ENCODE peak calls at places on chromosomes 11 and 22, in seven cellular contexts. One of them, this sample, is unnamed.

GRCh38 chr11:84865791-84866535 is 761.2 kb downstream of the DLG2 start:
- DNase-seq in nephron progenitor cell: no peak
- DNase-seq in fibroblast of lung: no peak
- DNase-seq in colonic mucosa: no peak
- DNase-seq in lower leg skin: no peak
- DNase-seq in AG04450: no peak
- DNase-seq in heart left ventricle: no peak
- DNase-seq in this sample: peak; percentile 5

GRCh38 chr11:114610984-114611944 is 15.7 kb upstream of the NXPE4 start:
- DNase-seq in nephron progenitor cell: no peak
- DNase-seq in fibroblast of lung: peak; percentile 1
- DNase-seq in colonic mucosa: peak; percentile 7
- DNase-seq in lower leg skin: no peak
- DNase-seq in AG04450: no peak
- DNase-seq in heart left ventricle: no peak
- DNase-seq in this sample: no peak

GRCh38 chr11:62573006-62573591 is 592 bp downstream of the EEF1G start:
- DNase-seq in nephron progenitor cell: peak; percentile 39
- DNase-seq in fibroblast of lung: no peak
- DNase-seq in colonic mucosa: no peak
- DNase-seq in lower leg skin: no peak
- DNase-seq in AG04450: no peak
- DNase-seq in heart left ventricle: no peak
- DNase-seq in this sample: no peak

GRCh38 chr11:107496011-107496410 is 38.4 kb upstream of the CWF19L2 start:
- DNase-seq in nephron progenitor cell: no peak
- DNase-seq in fibroblast of lung: peak; percentile 58
- DNase-seq in colonic mucosa: no peak
- DNase-seq in lower leg skin: no peak
- DNase-seq in AG04450: peak; percentile 4
- DNase-seq in heart left ventricle: no peak
- DNase-seq in this sample: peak; percentile 24

GRCh38 chr11:103368151-103368550 is 258.9 kb downstream of the DYNC2H1 start:
- DNase-seq in nephron progenitor cell: no peak
- DNase-seq in fibroblast of lung: no peak
- DNase-seq in colonic mucosa: no peak
- DNase-seq in lower leg skin: no peak
- DNase-seq in AG04450: no peak
- DNase-seq in heart left ventricle: no peak
- DNase-seq in this sample: no peak

GRCh38 chr11:24903555-24903954 is 406.7 kb downstream of the LUZP2 start:
- DNase-seq in nephron progenitor cell: no peak
- DNase-seq in fibroblast of lung: no peak
- DNase-seq in colonic mucosa: no peak
- DNase-seq in lower leg skin: no peak
- DNase-seq in AG04450: no peak
- DNase-seq in heart left ventricle: no peak
- DNase-seq in this sample: no peak

GRCh38 chr22:43829448-43829821 is 17.3 kb upstream of the EFCAB6 start:
- DNase-seq in nephron progenitor cell: no peak
- DNase-seq in fibroblast of lung: no peak
- DNase-seq in colonic mucosa: no peak
- DNase-seq in lower leg skin: peak; percentile 87
- DNase-seq in AG04450: no peak
- DNase-seq in heart left ventricle: peak; percentile 36
- DNase-seq in this sample: no peak

GRCh38 chr11:57474017-57474750 is 13.9 kb downstream of the RTN4RL2 start:
- DNase-seq in nephron progenitor cell: no peak
- DNase-seq in fibroblast of lung: peak; percentile 37
- DNase-seq in colonic mucosa: no peak
- DNase-seq in lower leg skin: no peak
- DNase-seq in AG04450: no peak
- DNase-seq in heart left ventricle: no peak
- DNase-seq in this sample: no peak

GRCh38 chr11:80593981-80594380 is 1153.2 kb upstream of the TENM4 start:
- DNase-seq in nephron progenitor cell: no peak
- DNase-seq in fibroblast of lung: peak; percentile 31
- DNase-seq in colonic mucosa: peak; percentile 61
- DNase-seq in lower leg skin: no peak
- DNase-seq in AG04450: no peak
- DNase-seq in heart left ventricle: no peak
- DNase-seq in this sample: no peak

DNA sequence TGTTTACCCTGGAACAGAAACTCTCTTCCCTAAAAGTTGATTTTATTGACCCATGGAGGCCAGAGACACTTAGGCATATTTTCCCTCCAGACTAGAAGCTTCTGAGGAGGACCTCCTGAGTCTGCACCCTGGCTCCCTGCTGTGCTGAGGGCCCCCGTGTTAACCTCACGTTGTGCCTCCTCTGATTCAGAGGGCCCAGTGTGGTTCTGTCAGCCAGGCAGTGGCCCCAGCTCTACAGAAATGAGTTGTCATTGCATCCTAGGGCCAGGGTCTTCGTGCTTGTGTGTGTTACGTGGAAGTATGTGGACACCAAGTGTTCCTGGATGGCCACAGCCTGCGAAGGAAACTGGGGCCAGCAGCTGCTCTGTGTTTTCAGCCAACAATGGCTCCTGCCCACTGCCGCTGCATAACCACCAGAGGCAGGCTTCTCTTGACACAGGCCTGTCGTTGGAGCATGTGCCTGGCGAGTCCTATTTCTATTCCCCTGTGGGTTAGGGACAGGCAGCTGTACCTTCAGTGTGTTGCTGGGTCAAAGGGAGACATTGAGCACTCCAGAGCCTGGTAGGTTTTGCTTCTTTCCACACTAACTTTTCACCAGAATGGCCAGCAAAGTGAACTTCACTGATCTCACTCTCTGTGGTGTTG is 44.5 kb downstream of the MED15 start:
- DNase-seq in nephron progenitor cell: no peak
- DNase-seq in fibroblast of lung: no peak
- DNase-seq in colonic mucosa: no peak
- DNase-seq in lower leg skin: no peak
- DNase-seq in AG04450: no peak
- DNase-seq in heart left ventricle: peak; percentile 40
- DNase-seq in this sample: no peak
- TF ChIP-seq CTCF in nephron progenitor cell: no peak
- TF ChIP-seq CTCF in fibroblast of lung: peak; percentile 32
- TF ChIP-seq CTCF in colonic mucosa: no peak
- TF ChIP-seq CTCF in lower leg skin: no peak
- TF ChIP-seq CTCF in AG04450: peak; percentile 31
- TF ChIP-seq CTCF in heart left ventricle: peak; percentile 38
- TF ChIP-seq CTCF in this sample: peak; percentile 51

GRCh38 chr22:24043957-24044356 is 32.9 kb downstream of the CABIN1 start:
- DNase-seq in nephron progenitor cell: no peak
- DNase-seq in fibroblast of lung: no peak
- DNase-seq in colonic mucosa: no peak
- DNase-seq in lower leg skin: peak; percentile 50
- DNase-seq in AG04450: no peak
- DNase-seq in heart left ventricle: no peak
- DNase-seq in this sample: no peak
- TF ChIP-seq CTCF in nephron progenitor cell: no peak
- TF ChIP-seq CTCF in fibroblast of lung: no peak
- TF ChIP-seq CTCF in colonic mucosa: no peak
- TF ChIP-seq CTCF in lower leg skin: no peak
- TF ChIP-seq CTCF in AG04450: no peak
- TF ChIP-seq CTCF in heart left ventricle: no peak
- TF ChIP-seq CTCF in this sample: no peak

DNA sequence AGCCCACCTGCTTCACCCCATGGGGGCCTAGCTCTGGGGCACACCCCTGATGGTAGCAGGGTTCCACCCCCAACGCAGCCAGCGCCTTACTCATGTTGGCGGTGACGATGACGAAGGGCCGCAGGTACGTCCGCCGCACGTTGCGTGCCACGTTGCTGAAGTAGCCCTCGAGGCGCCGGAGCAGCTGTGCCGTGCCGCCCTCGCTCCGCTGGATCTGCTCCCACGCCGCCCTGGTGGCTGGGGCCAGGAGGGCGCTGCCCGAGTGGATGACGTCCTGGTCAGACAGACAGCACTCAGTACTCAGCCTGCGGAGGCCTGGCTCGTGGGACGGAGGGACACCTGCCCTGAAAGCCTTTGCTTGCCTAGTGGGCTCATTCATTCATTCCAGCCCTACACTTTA is 50.8 kb downstream of the TRMU start:
- DNase-seq in nephron progenitor cell: no peak
- DNase-seq in fibroblast of lung: no peak
- DNase-seq in colonic mucosa: no peak
- DNase-seq in lower leg skin: no peak
- DNase-seq in AG04450: no peak
- DNase-seq in heart left ventricle: no peak
- DNase-seq in this sample: no peak
- TF ChIP-seq CTCF in nephron progenitor cell: no peak
- TF ChIP-seq CTCF in fibroblast of lung: no peak
- TF ChIP-seq CTCF in colonic mucosa: no peak
- TF ChIP-seq CTCF in lower leg skin: no peak
- TF ChIP-seq CTCF in AG04450: peak; percentile 2
- TF ChIP-seq CTCF in heart left ventricle: no peak
- TF ChIP-seq CTCF in this sample: no peak

DNA sequence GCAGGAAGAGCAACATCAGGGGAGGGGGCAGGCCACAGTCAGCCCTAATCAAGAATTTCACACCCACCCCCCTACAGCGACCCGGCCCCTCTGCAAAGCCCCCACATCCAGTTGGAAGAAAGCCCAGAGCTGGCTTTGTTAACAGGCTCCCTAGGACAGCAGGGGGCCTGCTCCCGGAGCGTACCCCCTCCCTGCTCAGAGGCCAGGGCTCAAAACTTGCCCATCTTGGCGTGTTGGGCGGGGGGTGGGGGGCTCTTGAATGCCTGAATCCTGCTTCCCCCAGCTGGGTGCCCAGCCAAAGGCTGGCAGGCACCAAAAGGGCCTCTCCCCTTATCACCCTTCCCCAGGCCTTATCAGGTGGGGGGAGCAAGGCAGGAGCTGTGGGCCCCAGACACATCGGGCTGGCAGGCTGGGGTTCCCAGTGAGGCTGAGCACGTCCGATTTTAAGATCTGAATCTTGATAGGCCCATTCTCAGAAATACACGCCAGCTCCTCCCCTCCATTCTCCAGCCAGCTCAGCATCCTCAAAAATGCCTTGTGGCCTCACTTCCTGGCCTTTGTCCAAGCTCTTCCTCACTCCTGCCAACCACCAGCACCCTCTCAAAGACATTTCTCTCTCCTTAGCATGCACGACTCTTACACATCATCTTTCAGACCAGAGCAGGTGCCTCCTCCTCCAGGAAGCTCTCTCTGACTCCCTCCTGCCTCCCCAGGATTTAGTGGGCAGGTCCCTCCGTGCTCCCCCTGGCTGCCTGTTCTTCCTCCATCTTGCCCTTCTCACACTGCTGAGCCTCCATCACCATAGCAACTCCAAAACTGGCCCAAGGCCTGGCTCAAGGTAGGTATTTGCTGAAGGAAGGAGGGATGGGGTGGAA is 384.8 kb downstream of the MN1 start:
- DNase-seq in nephron progenitor cell: no peak
- DNase-seq in fibroblast of lung: peak; percentile 79
- DNase-seq in colonic mucosa: no peak
- DNase-seq in lower leg skin: no peak
- DNase-seq in AG04450: peak; percentile 68
- DNase-seq in heart left ventricle: no peak
- DNase-seq in this sample: peak; percentile 74
- TF ChIP-seq CTCF in nephron progenitor cell: no peak
- TF ChIP-seq CTCF in fibroblast of lung: no peak
- TF ChIP-seq CTCF in colonic mucosa: no peak
- TF ChIP-seq CTCF in lower leg skin: no peak
- TF ChIP-seq CTCF in AG04450: peak; percentile 21
- TF ChIP-seq CTCF in heart left ventricle: no peak
- TF ChIP-seq CTCF in this sample: peak; percentile 9